ENCODE peak calls at places on chromosome 22, in nine cellular contexts. One of them, this sample, is unnamed.

GRCh38 chr22:36110306-36110791 is 50.2 kb downstream of the APOL3 start:
- DNase-seq in cardiac muscle cell: no peak
- DNase-seq in T-helper 2 cell: no peak
- DNase-seq in mesenteric fat pad: no peak
- DNase-seq in activated CD8-positive, alpha-beta memory T cell treated with anti-CD3 and anti-CD28 coated beads for 48 hours: no peak
- DNase-seq in effector memory CD4-positive, alpha-beta T cell: no peak
- DNase-seq in lower lobe of right lung: no peak
- DNase-seq in OCI-LY7: no peak
- DNase-seq in GOT3: no peak
- DNase-seq in this sample: no peak

GRCh38 chr22:47354668-47355387 is 592.4 kb downstream of the TBC1D22A start:
- DNase-seq in GOT3: no peak
- DNase-seq in cardiac muscle cell: no peak
- DNase-seq in T-helper 2 cell: no peak
- DNase-seq in mesenteric fat pad: peak
- DNase-seq in OCI-LY7: no peak
- DNase-seq in activated CD8-positive, alpha-beta memory T cell treated with anti-CD3 and anti-CD28 coated beads for 48 hours: no peak
- DNase-seq in effector memory CD4-positive, alpha-beta T cell: no peak
- DNase-seq in lower lobe of right lung: no peak
- DNase-seq in this sample: peak

GRCh38 chr22:48450188-48450825 is 1377.4 kb downstream of the BRD1 start:
- DNase-seq in GOT3: no peak
- DNase-seq in OCI-LY7: no peak
- DNase-seq in T-helper 2 cell: no peak
- DNase-seq in cardiac muscle cell: no peak
- DNase-seq in mesenteric fat pad: no peak
- DNase-seq in lower lobe of right lung: peak
- DNase-seq in activated CD8-positive, alpha-beta memory T cell treated with anti-CD3 and anti-CD28 coated beads for 48 hours: no peak
- DNase-seq in effector memory CD4-positive, alpha-beta T cell: no peak
- DNase-seq in this sample: no peak

GRCh38 chr22:36644333-36644757 is 59.2 kb downstream of the CACNG2 start:
- DNase-seq in cardiac muscle cell: peak
- DNase-seq in mesenteric fat pad: no peak
- DNase-seq in lower lobe of right lung: no peak
- DNase-seq in GOT3: peak
- DNase-seq in OCI-LY7: peak
- DNase-seq in activated CD8-positive, alpha-beta memory T cell treated with anti-CD3 and anti-CD28 coated beads for 48 hours: no peak
- DNase-seq in effector memory CD4-positive, alpha-beta T cell: no peak
- DNase-seq in T-helper 2 cell: no peak
- DNase-seq in this sample: no peak

GRCh38 chr22:49161002-49161850 is 666.4 kb downstream of the BRD1 start:
- DNase-seq in T-helper 2 cell: no peak
- DNase-seq in mesenteric fat pad: no peak
- DNase-seq in GOT3: no peak
- DNase-seq in lower lobe of right lung: no peak
- DNase-seq in effector memory CD4-positive, alpha-beta T cell: no peak
- DNase-seq in cardiac muscle cell: no peak
- DNase-seq in activated CD8-positive, alpha-beta memory T cell treated with anti-CD3 and anti-CD28 coated beads for 48 hours: no peak
- DNase-seq in OCI-LY7: no peak
- DNase-seq in this sample: no peak

GRCh38 chr22:32623943-32624342 is 149.3 kb downstream of the FBXO7 start:
- DNase-seq in OCI-LY7: no peak
- DNase-seq in GOT3: no peak
- DNase-seq in cardiac muscle cell: no peak
- DNase-seq in effector memory CD4-positive, alpha-beta T cell: no peak
- DNase-seq in mesenteric fat pad: no peak
- DNase-seq in lower lobe of right lung: no peak
- DNase-seq in activated CD8-positive, alpha-beta memory T cell treated with anti-CD3 and anti-CD28 coated beads for 48 hours: no peak
- DNase-seq in T-helper 2 cell: no peak
- DNase-seq in this sample: no peak

GRCh38 chr22:23478175-23478574 is 101.9 kb downstream of the IGLL1 start:
- DNase-seq in OCI-LY7: peak
- DNase-seq in lower lobe of right lung: no peak
- DNase-seq in effector memory CD4-positive, alpha-beta T cell: no peak
- DNase-seq in mesenteric fat pad: no peak
- DNase-seq in activated CD8-positive, alpha-beta memory T cell treated with anti-CD3 and anti-CD28 coated beads for 48 hours: no peak
- DNase-seq in T-helper 2 cell: no peak
- DNase-seq in GOT3: no peak
- DNase-seq in cardiac muscle cell: no peak
- DNase-seq in this sample: no peak

GRCh38 chr22:19909350-19910179 is 32.0 kb upstream of the COMT start:
- DNase-seq in cardiac muscle cell: peak
- DNase-seq in T-helper 2 cell: peak
- DNase-seq in OCI-LY7: peak
- DNase-seq in lower lobe of right lung: peak
- DNase-seq in activated CD8-positive, alpha-beta memory T cell treated with anti-CD3 and anti-CD28 coated beads for 48 hours: peak
- DNase-seq in GOT3: no peak
- DNase-seq in effector memory CD4-positive, alpha-beta T cell: peak
- DNase-seq in mesenteric fat pad: no peak
- DNase-seq in this sample: peak

GRCh38 chr22:42622061-42622710 is 7.5 kb upstream of the POLDIP3 start:
- DNase-seq in cardiac muscle cell: no peak
- DNase-seq in effector memory CD4-positive, alpha-beta T cell: no peak
- DNase-seq in mesenteric fat pad: no peak
- DNase-seq in GOT3: no peak
- DNase-seq in lower lobe of right lung: no peak
- DNase-seq in activated CD8-positive, alpha-beta memory T cell treated with anti-CD3 and anti-CD28 coated beads for 48 hours: no peak
- DNase-seq in OCI-LY7: no peak
- DNase-seq in T-helper 2 cell: no peak
- DNase-seq in this sample: no peak

GRCh38 chr22:47337161-47337621 is 574.7 kb downstream of the TBC1D22A start:
- DNase-seq in OCI-LY7: no peak
- DNase-seq in cardiac muscle cell: no peak
- DNase-seq in T-helper 2 cell: no peak
- DNase-seq in effector memory CD4-positive, alpha-beta T cell: no peak
- DNase-seq in mesenteric fat pad: no peak
- DNase-seq in activated CD8-positive, alpha-beta memory T cell treated with anti-CD3 and anti-CD28 coated beads for 48 hours: no peak
- DNase-seq in GOT3: peak
- DNase-seq in lower lobe of right lung: no peak
- DNase-seq in this sample: no peak

GRCh38 chr22:17013396-17014100 is 5.5 kb upstream of the GAB4 start:
- DNase-seq in lower lobe of right lung: no peak
- DNase-seq in activated CD8-positive, alpha-beta memory T cell treated with anti-CD3 and anti-CD28 coated beads for 48 hours: no peak
- DNase-seq in effector memory CD4-positive, alpha-beta T cell: no peak
- DNase-seq in cardiac muscle cell: no peak
- DNase-seq in T-helper 2 cell: no peak
- DNase-seq in GOT3: no peak
- DNase-seq in mesenteric fat pad: no peak
- DNase-seq in OCI-LY7: no peak
- DNase-seq in this sample: no peak

GRCh38 chr22:24952837-24953293 is 349 bp downstream of the KIAA1671 start:
- DNase-seq in lower lobe of right lung: peak
- DNase-seq in OCI-LY7: no peak
- DNase-seq in GOT3: peak
- DNase-seq in cardiac muscle cell: no peak
- DNase-seq in T-helper 2 cell: no peak
- DNase-seq in mesenteric fat pad: no peak
- DNase-seq in activated CD8-positive, alpha-beta memory T cell treated with anti-CD3 and anti-CD28 coated beads for 48 hours: no peak
- DNase-seq in effector memory CD4-positive, alpha-beta T cell: no peak
- DNase-seq in this sample: no peak

GRCh38 chr22:39176067-39176621 is 23.7 kb upstream of the CBX7 start:
- DNase-seq in effector memory CD4-positive, alpha-beta T cell: no peak
- DNase-seq in activated CD8-positive, alpha-beta memory T cell treated with anti-CD3 and anti-CD28 coated beads for 48 hours: no peak
- DNase-seq in GOT3: no peak
- DNase-seq in mesenteric fat pad: peak
- DNase-seq in OCI-LY7: no peak
- DNase-seq in lower lobe of right lung: peak
- DNase-seq in T-helper 2 cell: no peak
- DNase-seq in cardiac muscle cell: peak
- DNase-seq in this sample: peak

GRCh38 chr22:46081831-46082210 is 68.5 kb upstream of the PPARA start:
- DNase-seq in effector memory CD4-positive, alpha-beta T cell: no peak
- DNase-seq in lower lobe of right lung: peak
- DNase-seq in activated CD8-positive, alpha-beta memory T cell treated with anti-CD3 and anti-CD28 coated beads for 48 hours: no peak
- DNase-seq in OCI-LY7: no peak
- DNase-seq in T-helper 2 cell: peak
- DNase-seq in mesenteric fat pad: peak
- DNase-seq in GOT3: no peak
- DNase-seq in cardiac muscle cell: no peak
- DNase-seq in this sample: peak

GRCh38 chr22:49689255-49689770 is 138.4 kb downstream of the BRD1 start:
- DNase-seq in effector memory CD4-positive, alpha-beta T cell: no peak
- DNase-seq in cardiac muscle cell: no peak
- DNase-seq in OCI-LY7: no peak
- DNase-seq in T-helper 2 cell: no peak
- DNase-seq in activated CD8-positive, alpha-beta memory T cell treated with anti-CD3 and anti-CD28 coated beads for 48 hours: no peak
- DNase-seq in mesenteric fat pad: no peak
- DNase-seq in lower lobe of right lung: no peak
- DNase-seq in GOT3: no peak
- DNase-seq in this sample: no peak

GRCh38 chr22:45671051-45671782 is 417 bp upstream of the ATXN10 start:
- DNase-seq in mesenteric fat pad: no peak
- DNase-seq in GOT3: no peak
- DNase-seq in lower lobe of right lung: no peak
- DNase-seq in T-helper 2 cell: no peak
- DNase-seq in cardiac muscle cell: peak
- DNase-seq in OCI-LY7: no peak
- DNase-seq in effector memory CD4-positive, alpha-beta T cell: no peak
- DNase-seq in activated CD8-positive, alpha-beta memory T cell treated with anti-CD3 and anti-CD28 coated beads for 48 hours: no peak
- DNase-seq in this sample: no peak

GRCh38 chr22:41479671-41480396 is 10.9 kb downstream of the ACO2 start:
- DNase-seq in cardiac muscle cell: no peak
- DNase-seq in mesenteric fat pad: no peak
- DNase-seq in OCI-LY7: no peak
- DNase-seq in T-helper 2 cell: no peak
- DNase-seq in activated CD8-positive, alpha-beta memory T cell treated with anti-CD3 and anti-CD28 coated beads for 48 hours: no peak
- DNase-seq in effector memory CD4-positive, alpha-beta T cell: no peak
- DNase-seq in lower lobe of right lung: no peak
- DNase-seq in GOT3: no peak
- DNase-seq in this sample: no peak

GRCh38 chr22:48755332-48755949 is 1072.2 kb downstream of the BRD1 start:
- DNase-seq in effector memory CD4-positive, alpha-beta T cell: no peak
- DNase-seq in mesenteric fat pad: peak
- DNase-seq in activated CD8-positive, alpha-beta memory T cell treated with anti-CD3 and anti-CD28 coated beads for 48 hours: no peak
- DNase-seq in lower lobe of right lung: no peak
- DNase-seq in OCI-LY7: no peak
- DNase-seq in T-helper 2 cell: no peak
- DNase-seq in cardiac muscle cell: no peak
- DNase-seq in GOT3: no peak
- DNase-seq in this sample: peak

GRCh38 chr22:43967069-43967468 is 11.8 kb downstream of the SAMM50 start:
- DNase-seq in lower lobe of right lung: no peak
- DNase-seq in GOT3: no peak
- DNase-seq in cardiac muscle cell: no peak
- DNase-seq in effector memory CD4-positive, alpha-beta T cell: no peak
- DNase-seq in mesenteric fat pad: no peak
- DNase-seq in OCI-LY7: no peak
- DNase-seq in T-helper 2 cell: no peak
- DNase-seq in activated CD8-positive, alpha-beta memory T cell treated with anti-CD3 and anti-CD28 coated beads for 48 hours: no peak
- DNase-seq in this sample: no peak

GRCh38 chr22:20862540-20862939 is 3.7 kb downstream of the SNAP29 start:
- DNase-seq in T-helper 2 cell: no peak
- DNase-seq in GOT3: no peak
- DNase-seq in activated CD8-positive, alpha-beta memory T cell treated with anti-CD3 and anti-CD28 coated beads for 48 hours: no peak
- DNase-seq in OCI-LY7: no peak
- DNase-seq in mesenteric fat pad: no peak
- DNase-seq in cardiac muscle cell: no peak
- DNase-seq in lower lobe of right lung: no peak
- DNase-seq in effector memory CD4-positive, alpha-beta T cell: no peak
- DNase-seq in this sample: no peak

GRCh38 chr22:39748877-39749276 is 144.7 kb downstream of the ENTHD1 start:
- DNase-seq in lower lobe of right lung: no peak
- DNase-seq in mesenteric fat pad: no peak
- DNase-seq in effector memory CD4-positive, alpha-beta T cell: no peak
- DNase-seq in GOT3: no peak
- DNase-seq in T-helper 2 cell: no peak
- DNase-seq in activated CD8-positive, alpha-beta memory T cell treated with anti-CD3 and anti-CD28 coated beads for 48 hours: no peak
- DNase-seq in OCI-LY7: no peak
- DNase-seq in cardiac muscle cell: no peak
- DNase-seq in this sample: no peak

GRCh38 chr22:20221421-20222340 is 46.4 kb downstream of the RTN4R start:
- DNase-seq in activated CD8-positive, alpha-beta memory T cell treated with anti-CD3 and anti-CD28 coated beads for 48 hours: no peak
- DNase-seq in cardiac muscle cell: no peak
- DNase-seq in mesenteric fat pad: no peak
- DNase-seq in GOT3: no peak
- DNase-seq in lower lobe of right lung: no peak
- DNase-seq in OCI-LY7: no peak
- DNase-seq in T-helper 2 cell: no peak
- DNase-seq in effector memory CD4-positive, alpha-beta T cell: no peak
- DNase-seq in this sample: no peak

GRCh38 chr22:46947516-46948260 is 185.2 kb downstream of the TBC1D22A start:
- DNase-seq in GOT3: no peak
- DNase-seq in activated CD8-positive, alpha-beta memory T cell treated with anti-CD3 and anti-CD28 coated beads for 48 hours: no peak
- DNase-seq in cardiac muscle cell: no peak
- DNase-seq in OCI-LY7: no peak
- DNase-seq in effector memory CD4-positive, alpha-beta T cell: no peak
- DNase-seq in lower lobe of right lung: no peak
- DNase-seq in T-helper 2 cell: no peak
- DNase-seq in mesenteric fat pad: no peak
- DNase-seq in this sample: no peak

GRCh38 chr22:44530106-44530505 is 32.1 kb upstream of the RTL6 start:
- DNase-seq in GOT3: no peak
- DNase-seq in lower lobe of right lung: no peak
- DNase-seq in mesenteric fat pad: no peak
- DNase-seq in OCI-LY7: no peak
- DNase-seq in activated CD8-positive, alpha-beta memory T cell treated with anti-CD3 and anti-CD28 coated beads for 48 hours: no peak
- DNase-seq in cardiac muscle cell: no peak
- DNase-seq in effector memory CD4-positive, alpha-beta T cell: no peak
- DNase-seq in T-helper 2 cell: no peak
- DNase-seq in this sample: peak

GRCh38 chr22:37640591-37641250 is 1.3 kb downstream of the SH3BP1 start:
- DNase-seq in T-helper 2 cell: no peak
- DNase-seq in effector memory CD4-positive, alpha-beta T cell: no peak
- DNase-seq in OCI-LY7: no peak
- DNase-seq in lower lobe of right lung: no peak
- DNase-seq in cardiac muscle cell: no peak
- DNase-seq in activated CD8-positive, alpha-beta memory T cell treated with anti-CD3 and anti-CD28 coated beads for 48 hours: no peak
- DNase-seq in mesenteric fat pad: no peak
- DNase-seq in GOT3: no peak
- DNase-seq in this sample: no peak

GRCh38 chr22:38030311-38031133 is 26.7 kb upstream of the PICK1 start:
- DNase-seq in mesenteric fat pad: no peak
- DNase-seq in lower lobe of right lung: no peak
- DNase-seq in effector memory CD4-positive, alpha-beta T cell: no peak
- DNase-seq in activated CD8-positive, alpha-beta memory T cell treated with anti-CD3 and anti-CD28 coated beads for 48 hours: no peak
- DNase-seq in cardiac muscle cell: peak
- DNase-seq in GOT3: no peak
- DNase-seq in T-helper 2 cell: no peak
- DNase-seq in OCI-LY7: no peak
- DNase-seq in this sample: no peak

GRCh38 chr22:44026630-44027511 is 2.8 kb downstream of the PARVB start:
- DNase-seq in activated CD8-positive, alpha-beta memory T cell treated with anti-CD3 and anti-CD28 coated beads for 48 hours: peak
- DNase-seq in GOT3: no peak
- DNase-seq in mesenteric fat pad: no peak
- DNase-seq in lower lobe of right lung: peak
- DNase-seq in effector memory CD4-positive, alpha-beta T cell: peak
- DNase-seq in T-helper 2 cell: peak
- DNase-seq in cardiac muscle cell: no peak
- DNase-seq in OCI-LY7: peak
- DNase-seq in this sample: peak

GRCh38 chr22:28909375-28909774 is 26.0 kb downstream of the ZNRF3 start:
- DNase-seq in GOT3: no peak
- DNase-seq in OCI-LY7: no peak
- DNase-seq in T-helper 2 cell: no peak
- DNase-seq in mesenteric fat pad: peak
- DNase-seq in activated CD8-positive, alpha-beta memory T cell treated with anti-CD3 and anti-CD28 coated beads for 48 hours: peak
- DNase-seq in lower lobe of right lung: no peak
- DNase-seq in effector memory CD4-positive, alpha-beta T cell: no peak
- DNase-seq in cardiac muscle cell: no peak
- DNase-seq in this sample: no peak

GRCh38 chr22:32217465-32217864 is 12.6 kb upstream of the RFPL2 start:
- DNase-seq in cardiac muscle cell: no peak
- DNase-seq in GOT3: no peak
- DNase-seq in effector memory CD4-positive, alpha-beta T cell: no peak
- DNase-seq in T-helper 2 cell: no peak
- DNase-seq in OCI-LY7: no peak
- DNase-seq in lower lobe of right lung: no peak
- DNase-seq in mesenteric fat pad: no peak
- DNase-seq in activated CD8-positive, alpha-beta memory T cell treated with anti-CD3 and anti-CD28 coated beads for 48 hours: no peak
- DNase-seq in this sample: no peak

GRCh38 chr22:27170491-27170890 is 513.1 kb downstream of the MIAT start:
- DNase-seq in T-helper 2 cell: no peak
- DNase-seq in cardiac muscle cell: no peak
- DNase-seq in OCI-LY7: no peak
- DNase-seq in mesenteric fat pad: no peak
- DNase-seq in activated CD8-positive, alpha-beta memory T cell treated with anti-CD3 and anti-CD28 coated beads for 48 hours: no peak
- DNase-seq in effector memory CD4-positive, alpha-beta T cell: no peak
- DNase-seq in GOT3: peak
- DNase-seq in lower lobe of right lung: no peak
- DNase-seq in this sample: no peak

GRCh38 chr22:49345896-49346295 is 481.8 kb downstream of the BRD1 start:
- DNase-seq in lower lobe of right lung: peak
- DNase-seq in T-helper 2 cell: no peak
- DNase-seq in OCI-LY7: no peak
- DNase-seq in effector memory CD4-positive, alpha-beta T cell: no peak
- DNase-seq in mesenteric fat pad: peak
- DNase-seq in GOT3: no peak
- DNase-seq in cardiac muscle cell: no peak
- DNase-seq in activated CD8-positive, alpha-beta memory T cell treated with anti-CD3 and anti-CD28 coated beads for 48 hours: no peak
- DNase-seq in this sample: no peak

This sample was measured in cardiac septum.